ENCODE peak calls at places on chromosomes 12 and 14, in four cellular contexts. One of them, this sample, is unnamed.
A peak's percentile ranks its signal among the peaks of the same experiment; 100 is the strongest.

GRCh38 chr14:103542545-103543088 is 13.6 kb downstream of the TRMT61A start:
- DNase-seq in stimulated activated CD8-positive, alpha-beta memory T cell treated with anti-CD3 and anti-CD28 coated beads, Interleukin-15, amount 100 ng/mL, for 1 hour: no peak
- DNase-seq in GM23248: peak; percentile 67
- DNase-seq in RPMI7951: peak; percentile 57
- DNase-seq in this sample: no peak

GRCh38 chr12:109261939-109262338 is 47.1 kb downstream of the FOXN4 start:
- DNase-seq in stimulated activated CD8-positive, alpha-beta memory T cell treated with anti-CD3 and anti-CD28 coated beads, Interleukin-15, amount 100 ng/mL, for 1 hour: no peak
- DNase-seq in RPMI7951: no peak
- DNase-seq in GM23248: no peak
- DNase-seq in this sample: no peak

GRCh38 chr12:122849352-122850047 is 14.2 kb downstream of the HIP1R start:
- DNase-seq in RPMI7951: no peak
- DNase-seq in GM23248: no peak
- DNase-seq in stimulated activated CD8-positive, alpha-beta memory T cell treated with anti-CD3 and anti-CD28 coated beads, Interleukin-15, amount 100 ng/mL, for 1 hour: no peak
- DNase-seq in this sample: no peak

GRCh38 chr12:51901881-51902280 is 5.4 kb upstream of the ACVRL1 start:
- DNase-seq in stimulated activated CD8-positive, alpha-beta memory T cell treated with anti-CD3 and anti-CD28 coated beads, Interleukin-15, amount 100 ng/mL, for 1 hour: no peak
- DNase-seq in RPMI7951: no peak
- DNase-seq in GM23248: no peak
- DNase-seq in this sample: no peak

GRCh38 chr14:94344389-94344788 is 21.3 kb upstream of the SERPINA6 start:
- DNase-seq in RPMI7951: no peak
- DNase-seq in GM23248: no peak
- DNase-seq in stimulated activated CD8-positive, alpha-beta memory T cell treated with anti-CD3 and anti-CD28 coated beads, Interleukin-15, amount 100 ng/mL, for 1 hour: no peak
- DNase-seq in this sample: no peak

GRCh38 chr12:3073438-3074255 is 3.5 kb upstream of the TSPAN9 start:
- DNase-seq in stimulated activated CD8-positive, alpha-beta memory T cell treated with anti-CD3 and anti-CD28 coated beads, Interleukin-15, amount 100 ng/mL, for 1 hour: peak; percentile 79
- DNase-seq in RPMI7951: peak; percentile 77
- DNase-seq in GM23248: peak; percentile 79
- DNase-seq in this sample: peak; percentile 83

GRCh38 chr12:122250047-122250446 is 16.2 kb downstream of the VPS33A start:
- DNase-seq in stimulated activated CD8-positive, alpha-beta memory T cell treated with anti-CD3 and anti-CD28 coated beads, Interleukin-15, amount 100 ng/mL, for 1 hour: no peak
- DNase-seq in RPMI7951: no peak
- DNase-seq in GM23248: no peak
- DNase-seq in this sample: no peak

GRCh38 chr14:43877351-43877900 is 629.7 kb downstream of the FSCB start:
- DNase-seq in RPMI7951: no peak
- DNase-seq in GM23248: no peak
- DNase-seq in stimulated activated CD8-positive, alpha-beta memory T cell treated with anti-CD3 and anti-CD28 coated beads, Interleukin-15, amount 100 ng/mL, for 1 hour: no peak
- DNase-seq in this sample: no peak

GRCh38 chr12:3034067-3034750 is 43.0 kb upstream of the TSPAN9 start:
- DNase-seq in GM23248: peak; percentile 80
- DNase-seq in RPMI7951: peak; percentile 39
- DNase-seq in stimulated activated CD8-positive, alpha-beta memory T cell treated with anti-CD3 and anti-CD28 coated beads, Interleukin-15, amount 100 ng/mL, for 1 hour: no peak
- DNase-seq in this sample: peak; percentile 53

GRCh38 chr12:5665615-5666014 is 233.7 kb downstream of the NTF3 start:
- DNase-seq in GM23248: peak; percentile 83
- DNase-seq in stimulated activated CD8-positive, alpha-beta memory T cell treated with anti-CD3 and anti-CD28 coated beads, Interleukin-15, amount 100 ng/mL, for 1 hour: no peak
- DNase-seq in RPMI7951: peak; percentile 72
- DNase-seq in this sample: peak; percentile 52

GRCh38 chr12:116667752-116668151 is 70.1 kb downstream of the SPRING1 start:
- DNase-seq in RPMI7951: no peak
- DNase-seq in GM23248: no peak
- DNase-seq in stimulated activated CD8-positive, alpha-beta memory T cell treated with anti-CD3 and anti-CD28 coated beads, Interleukin-15, amount 100 ng/mL, for 1 hour: no peak
- DNase-seq in this sample: no peak

GRCh38 chr14:89190779-89191513 is 226.1 kb downstream of the FOXN3 start:
- DNase-seq in stimulated activated CD8-positive, alpha-beta memory T cell treated with anti-CD3 and anti-CD28 coated beads, Interleukin-15, amount 100 ng/mL, for 1 hour: no peak
- DNase-seq in GM23248: no peak
- DNase-seq in RPMI7951: peak; percentile 89
- DNase-seq in this sample: no peak

GRCh38 chr14:104512061-104512460 is 67.5 kb upstream of the C14orf180 start:
- DNase-seq in RPMI7951: no peak
- DNase-seq in stimulated activated CD8-positive, alpha-beta memory T cell treated with anti-CD3 and anti-CD28 coated beads, Interleukin-15, amount 100 ng/mL, for 1 hour: no peak
- DNase-seq in GM23248: no peak
- DNase-seq in this sample: no peak

GRCh38 chr14:94635143-94635542 is 23.0 kb downstream of the SERPINA3 start:
- DNase-seq in RPMI7951: no peak
- DNase-seq in stimulated activated CD8-positive, alpha-beta memory T cell treated with anti-CD3 and anti-CD28 coated beads, Interleukin-15, amount 100 ng/mL, for 1 hour: no peak
- DNase-seq in GM23248: no peak
- DNase-seq in this sample: no peak

GRCh38 chr14:73272393-73272792 is 35.1 kb downstream of the PAPLN start:
- DNase-seq in stimulated activated CD8-positive, alpha-beta memory T cell treated with anti-CD3 and anti-CD28 coated beads, Interleukin-15, amount 100 ng/mL, for 1 hour: no peak
- DNase-seq in RPMI7951: no peak
- DNase-seq in GM23248: no peak
- DNase-seq in this sample: no peak

GRCh38 chr12:107356266-107356936 is 263.1 kb upstream of the CRY1 start:
- DNase-seq in GM23248: peak; percentile 84
- DNase-seq in RPMI7951: peak; percentile 90
- DNase-seq in stimulated activated CD8-positive, alpha-beta memory T cell treated with anti-CD3 and anti-CD28 coated beads, Interleukin-15, amount 100 ng/mL, for 1 hour: no peak
- DNase-seq in this sample: peak; percentile 74

GRCh38 chr12:119459481-119459880 is 125.0 kb downstream of the CCDC60 start:
- DNase-seq in stimulated activated CD8-positive, alpha-beta memory T cell treated with anti-CD3 and anti-CD28 coated beads, Interleukin-15, amount 100 ng/mL, for 1 hour: no peak
- DNase-seq in RPMI7951: no peak
- DNase-seq in GM23248: no peak
- DNase-seq in this sample: no peak

GRCh38 chr12:3247596-3248270 is 170.6 kb downstream of the TSPAN9 start:
- DNase-seq in GM23248: no peak
- DNase-seq in stimulated activated CD8-positive, alpha-beta memory T cell treated with anti-CD3 and anti-CD28 coated beads, Interleukin-15, amount 100 ng/mL, for 1 hour: no peak
- DNase-seq in RPMI7951: no peak
- DNase-seq in this sample: no peak

GRCh38 chr14:68140111-68140741 is 320.6 kb downstream of the RAD51B start:
- DNase-seq in GM23248: peak; percentile 96
- DNase-seq in RPMI7951: peak; percentile 99
- DNase-seq in stimulated activated CD8-positive, alpha-beta memory T cell treated with anti-CD3 and anti-CD28 coated beads, Interleukin-15, amount 100 ng/mL, for 1 hour: no peak
- DNase-seq in this sample: peak; percentile 99

GRCh38 chr12:49048953-49049352 is 11.6 kb downstream of the KMT2D start:
- DNase-seq in GM23248: no peak
- DNase-seq in stimulated activated CD8-positive, alpha-beta memory T cell treated with anti-CD3 and anti-CD28 coated beads, Interleukin-15, amount 100 ng/mL, for 1 hour: no peak
- DNase-seq in RPMI7951: no peak
- DNase-seq in this sample: no peak

GRCh38 chr14:51328089-51328941 is 88.3 kb downstream of the TMX1 start:
- DNase-seq in RPMI7951: peak; percentile 92
- DNase-seq in GM23248: peak; percentile 82
- DNase-seq in stimulated activated CD8-positive, alpha-beta memory T cell treated with anti-CD3 and anti-CD28 coated beads, Interleukin-15, amount 100 ng/mL, for 1 hour: no peak
- DNase-seq in this sample: peak; percentile 94

GRCh38 chr12:6215932-6216494 is 15.8 kb downstream of the CD9 start:
- DNase-seq in stimulated activated CD8-positive, alpha-beta memory T cell treated with anti-CD3 and anti-CD28 coated beads, Interleukin-15, amount 100 ng/mL, for 1 hour: no peak
- DNase-seq in RPMI7951: peak; percentile 93
- DNase-seq in GM23248: peak; percentile 98
- DNase-seq in this sample: peak; percentile 100

GRCh38 chr12:54258286-54258685 is 21.6 kb downstream of the CBX5 start:
- DNase-seq in RPMI7951: peak; percentile 39
- DNase-seq in GM23248: peak; percentile 66
- DNase-seq in stimulated activated CD8-positive, alpha-beta memory T cell treated with anti-CD3 and anti-CD28 coated beads, Interleukin-15, amount 100 ng/mL, for 1 hour: no peak
- DNase-seq in this sample: no peak

GRCh38 chr14:86311151-86311550 is 781.2 kb downstream of the FLRT2 start:
- DNase-seq in RPMI7951: no peak
- DNase-seq in GM23248: no peak
- DNase-seq in stimulated activated CD8-positive, alpha-beta memory T cell treated with anti-CD3 and anti-CD28 coated beads, Interleukin-15, amount 100 ng/mL, for 1 hour: no peak
- DNase-seq in this sample: no peak

GRCh38 chr12:718756-719138 is 33.6 kb upstream of the WNK1 start:
- DNase-seq in GM23248: no peak
- DNase-seq in RPMI7951: no peak
- DNase-seq in stimulated activated CD8-positive, alpha-beta memory T cell treated with anti-CD3 and anti-CD28 coated beads, Interleukin-15, amount 100 ng/mL, for 1 hour: no peak
- DNase-seq in this sample: no peak

GRCh38 chr12:10167588-10167987 is 4.3 kb downstream of the OLR1 start:
- DNase-seq in stimulated activated CD8-positive, alpha-beta memory T cell treated with anti-CD3 and anti-CD28 coated beads, Interleukin-15, amount 100 ng/mL, for 1 hour: no peak
- DNase-seq in RPMI7951: no peak
- DNase-seq in GM23248: no peak
- DNase-seq in this sample: no peak

GRCh38 chr12:48459259-48459658 is 13.1 kb upstream of the ANP32D start:
- DNase-seq in RPMI7951: no peak
- DNase-seq in stimulated activated CD8-positive, alpha-beta memory T cell treated with anti-CD3 and anti-CD28 coated beads, Interleukin-15, amount 100 ng/mL, for 1 hour: no peak
- DNase-seq in GM23248: no peak
- DNase-seq in this sample: no peak

GRCh38 chr12:15978431-15978950 is 67.4 kb downstream of the DERA start:
- DNase-seq in RPMI7951: no peak
- DNase-seq in stimulated activated CD8-positive, alpha-beta memory T cell treated with anti-CD3 and anti-CD28 coated beads, Interleukin-15, amount 100 ng/mL, for 1 hour: no peak
- DNase-seq in GM23248: peak; percentile 44
- DNase-seq in this sample: no peak

GRCh38 chr12:50248406-50248805 is 34.9 kb downstream of the LIMA1 start:
- DNase-seq in GM23248: no peak
- DNase-seq in RPMI7951: no peak
- DNase-seq in stimulated activated CD8-positive, alpha-beta memory T cell treated with anti-CD3 and anti-CD28 coated beads, Interleukin-15, amount 100 ng/mL, for 1 hour: no peak
- DNase-seq in this sample: no peak

GRCh38 chr12:2337031-2338010 is 284.5 kb downstream of the CACNA1C start:
- DNase-seq in GM23248: no peak
- DNase-seq in stimulated activated CD8-positive, alpha-beta memory T cell treated with anti-CD3 and anti-CD28 coated beads, Interleukin-15, amount 100 ng/mL, for 1 hour: no peak
- DNase-seq in RPMI7951: no peak
- DNase-seq in this sample: no peak

GRCh38 chr12:55642275-55643068 is 5.8 kb downstream of the OR10P1 start:
- DNase-seq in RPMI7951: no peak
- DNase-seq in stimulated activated CD8-positive, alpha-beta memory T cell treated with anti-CD3 and anti-CD28 coated beads, Interleukin-15, amount 100 ng/mL, for 1 hour: no peak
- DNase-seq in GM23248: no peak
- DNase-seq in this sample: no peak

GRCh38 chr12:125564753-125565152 is 499.5 kb downstream of the AACS start:
- DNase-seq in GM23248: no peak
- DNase-seq in RPMI7951: no peak
- DNase-seq in stimulated activated CD8-positive, alpha-beta memory T cell treated with anti-CD3 and anti-CD28 coated beads, Interleukin-15, amount 100 ng/mL, for 1 hour: no peak
- DNase-seq in this sample: no peak

This sample was measured in H4.